ENCODE peak calls at places on chromosome 4, in four cellular contexts. L, B, R and M are unnamed samples.

GRCh38 chr4:188822698-188823097 is 683.5 kb downstream of the TRIML1 start:
- DNase-seq in L (no peak), B (no peak), R (no peak), M (no peak)

GRCh38 chr4:109235683-109236082 is 66.8 kb downstream of the COL25A1 start:
- DNase-seq in L (no peak), B (no peak), R (no peak), M (no peak)

GRCh38 chr4:55876387-55876786 is 22.9 kb downstream of the EXOC1 start:
- DNase-seq in L (no peak), B (no peak), R (no peak), M (no peak)

GRCh38 chr4:10106421-10107039 is 10.1 kb downstream of the WDR1 start:
- DNase-seq in L (peak), B (peak), R (peak), M (peak)

GRCh38 chr4:186676531-186677158 is 47.0 kb downstream of the FAT1 start:
- DNase-seq in L (peak), B (no peak), R (no peak), M (no peak)

GRCh38 chr4:114180481-114180880 is 201.0 kb upstream of the ARSJ start:
- DNase-seq in L (peak), B (peak), R (peak), M (no peak)

GRCh38 chr4:76758290-76758882 is 139.6 kb downstream of the SOWAHB start:
- DNase-seq in L (peak), B (no peak), R (no peak), M (no peak)

GRCh38 chr4:151674804-151675290 is 86.0 kb downstream of the GATB start:
- DNase-seq in L (no peak), B (peak), R (peak), M (no peak)

GRCh38 chr4:85116008-85116407 is 149.5 kb upstream of the WDFY3 start:
- DNase-seq in L (no peak), B (no peak), R (no peak), M (no peak)

GRCh38 chr4:184421558-184422155 is 52.7 kb downstream of the IRF2 start:
- DNase-seq in L (no peak), B (no peak), R (no peak), M (no peak)

GRCh38 chr4:1459664-1460511 is 53.6 kb upstream of the NKX1-1 start:
- DNase-seq in L (no peak), B (peak), R (no peak), M (no peak)

GRCh38 chr4:124337874-124338273 is 374.7 kb downstream of the ANKRD50 start:
- DNase-seq in L (peak), B (no peak), R (no peak), M (no peak)

GRCh38 chr4:10161840-10162239 is 45.2 kb upstream of the WDR1 start:
- DNase-seq in L (no peak), B (no peak), R (no peak), M (no peak)

GRCh38 chr4:8050555-8051206 is 107.9 kb downstream of the ABLIM2 start:
- DNase-seq in L (peak), B (peak), R (peak), M (peak)

GRCh38 chr4:119939066-119939995 is 127.3 kb downstream of the MAD2L1 start:
- DNase-seq in L (peak), B (no peak), R (no peak), M (no peak)
- H3K4me3 ChIP-seq in L (no peak), B (no peak), R (no peak), M (no peak)

DNA sequence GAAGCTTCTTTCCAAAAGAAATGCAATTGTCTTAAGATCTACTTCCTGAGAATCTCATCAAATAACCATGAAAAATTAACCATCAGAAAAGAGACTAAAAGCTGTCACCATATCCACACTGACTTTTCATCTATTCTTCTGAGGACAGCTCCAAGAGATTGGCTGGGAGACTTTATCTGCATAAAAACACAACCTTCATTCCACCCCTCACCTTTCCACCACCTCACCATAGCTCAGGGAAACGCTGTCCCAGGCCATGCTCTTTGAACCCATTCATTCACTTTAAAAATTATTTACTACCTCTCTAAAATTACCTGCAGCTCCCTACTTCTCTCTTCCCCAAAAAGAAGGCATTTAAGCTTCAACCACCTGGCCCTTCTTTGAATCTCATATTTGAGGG is 2.4 kb downstream of the FAM13A start:
- DNase-seq in L (no peak), B (no peak), R (no peak), M (no peak)
- H3K4me3 ChIP-seq in L (no peak), B (no peak), R (no peak), M (no peak)

GRCh38 chr4:168619266-168619631 is 122.4 kb downstream of the PALLD start:
- DNase-seq in L (peak), B (no peak), R (no peak), M (no peak)

GRCh38 chr4:168622600-168622999 is 125.7 kb downstream of the PALLD start:
- DNase-seq in L (no peak), B (no peak), R (no peak), M (no peak)

GRCh38 chr4:168623011-168623410 is 126.2 kb downstream of the PALLD start:
- DNase-seq in L (no peak), B (no peak), R (no peak), M (no peak)

GRCh38 chr4:168621806-168622589 is 125.1 kb downstream of the PALLD start:
- DNase-seq in L (peak), B (no peak), R (no peak), M (no peak)

GRCh38 chr4:168623484-168623883 is 126.6 kb downstream of the PALLD start:
- DNase-seq in L (no peak), B (no peak), R (no peak), M (no peak)
- H3K4me3 ChIP-seq in L (no peak), B (no peak), R (no peak), M (no peak)

DNA sequence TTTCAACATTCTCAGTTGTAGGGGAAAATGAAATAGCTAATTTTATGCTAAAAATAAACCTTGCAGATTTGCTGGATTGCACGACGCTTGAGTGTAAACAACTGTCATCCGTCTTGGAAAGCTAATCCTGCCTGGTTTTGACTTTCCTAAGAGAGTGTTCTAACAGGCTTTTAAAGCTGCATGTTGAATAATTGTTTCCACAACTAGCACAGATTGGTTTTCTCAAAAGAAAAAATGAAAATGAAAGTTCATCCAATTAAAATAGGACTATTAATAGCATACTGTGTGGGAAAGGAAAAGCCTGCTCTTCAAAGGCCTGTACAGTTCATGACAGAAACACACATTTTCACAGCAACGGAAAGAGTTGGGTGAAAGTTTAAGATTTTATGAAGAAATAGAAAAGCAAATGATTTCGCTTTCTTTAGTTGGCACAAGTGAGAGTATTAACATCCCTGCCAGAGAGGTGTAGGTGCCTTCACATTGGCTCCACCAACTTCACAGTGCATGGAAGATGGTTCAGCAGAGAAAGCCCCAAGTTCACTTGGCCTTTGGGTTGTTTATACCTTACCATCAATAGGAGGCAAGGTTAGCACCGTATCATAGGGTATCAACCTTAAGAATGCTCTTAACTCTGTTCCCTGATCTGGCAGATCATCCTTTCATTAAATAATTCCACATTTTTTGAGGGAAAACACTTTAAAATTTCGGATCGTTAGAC is 140.0 kb upstream of the GUCY1A1 start:
- DNase-seq in L (peak), B (no peak), R (no peak), M (no peak)
- H3K4me3 ChIP-seq in L (peak), B (peak), R (no peak), M (peak)

GRCh38 chr4:41359836-41360213 is 103.1 kb downstream of the UCHL1 start:
- DNase-seq in L (no peak), B (no peak), R (no peak), M (no peak)

GRCh38 chr4:41359069-41359769 is 102.5 kb downstream of the UCHL1 start:
- DNase-seq in L (no peak), B (peak), R (peak), M (no peak)

GRCh38 chr4:41360911-41361830 is 104.4 kb downstream of the UCHL1 start:
- DNase-seq in L (no peak), B (peak), R (peak), M (peak)

GRCh38 chr4:41360214-41360910 is 103.6 kb downstream of the UCHL1 start:
- DNase-seq in L (peak), B (peak), R (peak), M (peak)

GRCh38 chr4:41358626-41359025 is 101.9 kb downstream of the UCHL1 start:
- DNase-seq in L (no peak), B (no peak), R (peak), M (no peak)
- H3K4me3 ChIP-seq in L (no peak), B (peak), R (no peak), M (no peak)

DNA sequence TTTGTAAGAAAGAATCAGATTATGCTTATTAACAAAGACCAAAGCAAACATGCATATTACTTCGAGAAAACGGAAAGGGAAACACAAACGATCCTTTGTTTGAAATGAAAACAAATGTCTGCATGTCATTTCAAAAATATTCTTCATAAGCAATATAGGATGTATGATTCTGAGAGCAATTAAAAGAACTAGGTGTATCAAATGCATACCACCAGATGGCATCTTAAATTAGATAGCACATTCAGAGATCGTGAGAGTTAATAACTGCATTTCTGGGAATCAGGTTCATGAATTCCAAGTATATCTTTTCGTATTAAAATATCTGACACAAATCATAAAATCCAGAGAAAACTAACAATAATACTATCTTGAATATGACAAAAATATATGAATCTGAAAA is 159.5 kb downstream of the PPP3CA start:
- DNase-seq in L (no peak), B (no peak), R (no peak), M (no peak)
- H3K4me3 ChIP-seq in L (no peak), B (no peak), R (no peak), M (no peak)

GRCh38 chr4:105896461-105896939 is 1.2 kb downstream of the NPNT start:
- DNase-seq in L (no peak), B (no peak), R (no peak), M (no peak)

GRCh38 chr4:105895609-105896460 is 564 bp downstream of the NPNT start:
- DNase-seq in L (no peak), B (peak), R (peak), M (no peak)

GRCh38 chr4:105896984-105897760 is 1.9 kb downstream of the NPNT start:
- DNase-seq in L (no peak), B (no peak), R (no peak), M (no peak)

GRCh38 chr4:105894570-105895323 is 524 bp upstream of the NPNT start:
- DNase-seq in L (no peak), B (no peak), R (peak), M (no peak)

GRCh38 chr4:105895324-105895608 is at the start of gene NPNT:
- DNase-seq in L (no peak), B (peak), R (peak), M (no peak)
- H3K4me3 ChIP-seq in L (no peak), B (peak), R (peak), M (peak)

GRCh38 chr4:44447563-44448504 is 775 bp downstream of the KCTD8 start:
- DNase-seq in L (no peak), B (no peak), R (no peak), M (peak)
- H3K4me3 ChIP-seq in L (peak), B (peak), R (no peak), M (peak)

GRCh38 chr4:95548738-95549245 is at the start of gene UNC5C:
- DNase-seq in L (no peak), B (peak), R (peak), M (no peak)

GRCh38 chr4:95546866-95547707 is 1.7 kb downstream of the UNC5C start:
- DNase-seq in L (no peak), B (no peak), R (no peak), M (no peak)

GRCh38 chr4:95546236-95546635 is 2.5 kb downstream of the UNC5C start:
- DNase-seq in L (no peak), B (no peak), R (no peak), M (no peak)

GRCh38 chr4:95549246-95550138 is 719 bp upstream of the UNC5C start:
- DNase-seq in L (peak), B (peak), R (no peak), M (no peak)

DNA sequence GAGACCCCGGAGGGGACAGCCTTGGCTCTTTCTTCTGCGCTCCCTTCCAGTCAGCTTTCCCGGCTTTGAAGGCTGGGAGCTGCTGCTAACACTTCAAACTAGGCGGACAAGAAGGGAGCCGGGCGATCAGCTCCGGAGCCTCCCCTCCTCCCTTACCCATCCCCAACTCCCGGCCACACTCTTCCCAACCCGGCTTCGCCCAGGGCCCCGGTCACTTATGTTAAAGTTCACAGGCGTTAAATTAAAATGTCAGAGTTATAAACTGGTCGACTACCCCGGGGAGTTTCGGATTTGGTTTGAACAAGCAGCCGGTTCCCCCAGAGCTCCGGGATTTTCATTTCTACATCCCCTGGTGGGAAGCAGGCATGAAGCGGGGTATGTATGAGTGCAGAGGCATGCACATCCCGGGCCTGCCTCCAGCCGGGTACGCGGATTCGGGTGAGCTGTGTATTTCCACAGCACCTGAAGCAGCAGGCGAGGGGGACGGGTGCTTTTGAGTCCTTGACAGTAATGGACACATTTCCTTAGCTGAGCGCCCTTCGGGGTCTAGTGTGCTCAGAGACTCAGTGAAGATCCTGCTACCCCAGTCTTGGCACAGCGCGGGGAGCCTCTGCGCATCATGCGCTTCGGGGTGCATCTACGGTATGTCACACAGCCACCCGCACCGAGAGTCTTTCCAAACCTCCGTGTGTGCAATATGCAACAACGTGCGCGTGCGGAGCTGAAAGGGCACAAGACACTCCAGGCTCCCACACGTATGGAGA is 883 bp downstream of the UNC5C start:
- DNase-seq in L (no peak), B (peak), R (no peak), M (no peak)
- H3K4me3 ChIP-seq in L (no peak), B (peak), R (peak), M (peak)